ENCODE peak calls at places on chromosomes 4 and X, in ten cellular contexts. One of them, this sample, is unnamed.

GRCh38 chr4:44447563-44448504 is 775 bp downstream of the KCTD8 start:
- DNase-seq in hepatocyte: peak; percentile 44
- DNase-seq in cardiac fibroblast: peak; percentile 30
- DNase-seq in lower leg skin: no peak
- DNase-seq in psoas muscle: peak; percentile 39
- DNase-seq in K562: no peak
- DNase-seq in Peyer's patch: no peak
- DNase-seq in brain microvascular endothelial cell: no peak
- DNase-seq in GM12864: no peak
- DNase-seq in PC-3: peak; percentile 4
- DNase-seq in this sample: peak; percentile 4

GRCh38 chr4:56953680-56954520 is 23.5 kb downstream of the NOA1 start:
- DNase-seq in hepatocyte: no peak
- DNase-seq in cardiac fibroblast: no peak
- DNase-seq in lower leg skin: no peak
- DNase-seq in psoas muscle: no peak
- DNase-seq in K562: no peak
- DNase-seq in Peyer's patch: no peak
- DNase-seq in brain microvascular endothelial cell: no peak
- DNase-seq in GM12864: no peak
- DNase-seq in PC-3: no peak
- DNase-seq in this sample: no peak

GRCh38 chr4:134027931-134028330 is 173.7 kb downstream of the PABPC4L start:
- DNase-seq in hepatocyte: peak; percentile 74
- DNase-seq in cardiac fibroblast: peak; percentile 65
- DNase-seq in lower leg skin: no peak
- DNase-seq in psoas muscle: no peak
- DNase-seq in K562: no peak
- DNase-seq in Peyer's patch: no peak
- DNase-seq in brain microvascular endothelial cell: peak; percentile 89
- DNase-seq in GM12864: no peak
- DNase-seq in PC-3: peak; percentile 85
- DNase-seq in this sample: peak; percentile 96

GRCh38 chrX:154648931-154649863 is 4.2 kb downstream of the CTAG2 start:
- DNase-seq in hepatocyte: peak; percentile 1
- DNase-seq in cardiac fibroblast: no peak
- DNase-seq in lower leg skin: no peak
- DNase-seq in psoas muscle: no peak
- DNase-seq in K562: no peak
- DNase-seq in Peyer's patch: no peak
- DNase-seq in brain microvascular endothelial cell: no peak
- DNase-seq in GM12864: no peak
- DNase-seq in PC-3: no peak
- DNase-seq in this sample: no peak

GRCh38 chr4:122456228-122457106 is at the start of gene IL2:
- DNase-seq in hepatocyte: no peak
- DNase-seq in cardiac fibroblast: no peak
- DNase-seq in lower leg skin: no peak
- DNase-seq in psoas muscle: no peak
- DNase-seq in K562: no peak
- DNase-seq in Peyer's patch: peak; percentile 50
- DNase-seq in brain microvascular endothelial cell: no peak
- DNase-seq in GM12864: no peak
- DNase-seq in PC-3: no peak
- DNase-seq in this sample: no peak

GRCh38 chrX:49039598-49040375 is 3.4 kb downstream of the TFE3 start:
- DNase-seq in hepatocyte: peak; percentile 93
- DNase-seq in cardiac fibroblast: peak; percentile 94
- DNase-seq in lower leg skin: peak; percentile 55
- DNase-seq in psoas muscle: peak; percentile 67
- DNase-seq in K562: peak; percentile 89
- DNase-seq in Peyer's patch: peak; percentile 73
- DNase-seq in brain microvascular endothelial cell: peak; percentile 81
- DNase-seq in GM12864: peak; percentile 13
- DNase-seq in PC-3: peak; percentile 95
- DNase-seq in this sample: peak; percentile 93

GRCh38 chr4:14218641-14219040 is 591.1 kb upstream of the BOD1L1 start:
- DNase-seq in hepatocyte: peak; percentile 26
- DNase-seq in cardiac fibroblast: no peak
- DNase-seq in lower leg skin: peak; percentile 23
- DNase-seq in psoas muscle: no peak
- DNase-seq in K562: no peak
- DNase-seq in Peyer's patch: no peak
- DNase-seq in brain microvascular endothelial cell: no peak
- DNase-seq in GM12864: no peak
- DNase-seq in PC-3: no peak
- DNase-seq in this sample: no peak

GRCh38 chr4:36385951-36386561 is 104.6 kb downstream of the DTHD1 start:
- DNase-seq in hepatocyte: no peak
- DNase-seq in cardiac fibroblast: no peak
- DNase-seq in lower leg skin: no peak
- DNase-seq in psoas muscle: no peak
- DNase-seq in K562: no peak
- DNase-seq in Peyer's patch: peak; percentile 63
- DNase-seq in brain microvascular endothelial cell: no peak
- DNase-seq in GM12864: peak; percentile 45
- DNase-seq in PC-3: no peak
- DNase-seq in this sample: no peak

GRCh38 chr4:4386736-4387392 is at the start of gene NSG1:
- DNase-seq in hepatocyte: peak; percentile 53
- DNase-seq in cardiac fibroblast: peak; percentile 38
- DNase-seq in lower leg skin: no peak
- DNase-seq in psoas muscle: no peak
- DNase-seq in K562: no peak
- DNase-seq in Peyer's patch: no peak
- DNase-seq in brain microvascular endothelial cell: no peak
- DNase-seq in GM12864: no peak
- DNase-seq in PC-3: no peak
- DNase-seq in this sample: peak; percentile 17

GRCh38 chr4:107210450-107211239 is 174.5 kb upstream of the DKK2 start:
- DNase-seq in hepatocyte: no peak
- DNase-seq in cardiac fibroblast: peak; percentile 52
- DNase-seq in lower leg skin: no peak
- DNase-seq in psoas muscle: no peak
- DNase-seq in K562: no peak
- DNase-seq in Peyer's patch: no peak
- DNase-seq in brain microvascular endothelial cell: no peak
- DNase-seq in GM12864: no peak
- DNase-seq in PC-3: no peak
- DNase-seq in this sample: peak; percentile 24

GRCh38 chrX:118338930-118339329 is 7.0 kb upstream of the WDR44 start:
- DNase-seq in hepatocyte: no peak
- DNase-seq in cardiac fibroblast: no peak
- DNase-seq in lower leg skin: no peak
- DNase-seq in psoas muscle: no peak
- DNase-seq in K562: no peak
- DNase-seq in Peyer's patch: no peak
- DNase-seq in brain microvascular endothelial cell: no peak
- DNase-seq in GM12864: no peak
- DNase-seq in PC-3: no peak
- DNase-seq in this sample: no peak

GRCh38 chr4:7210818-7211217 is 18.5 kb downstream of the SORCS2 start:
- DNase-seq in hepatocyte: no peak
- DNase-seq in cardiac fibroblast: peak; percentile 84
- DNase-seq in lower leg skin: no peak
- DNase-seq in psoas muscle: no peak
- DNase-seq in K562: no peak
- DNase-seq in Peyer's patch: no peak
- DNase-seq in brain microvascular endothelial cell: peak; percentile 62
- DNase-seq in GM12864: no peak
- DNase-seq in PC-3: peak; percentile 70
- DNase-seq in this sample: peak; percentile 90

GRCh38 chrX:64642482-64642881 is 247.2 kb upstream of the MTMR8 start:
- DNase-seq in hepatocyte: no peak
- DNase-seq in cardiac fibroblast: peak; percentile 0
- DNase-seq in lower leg skin: no peak
- DNase-seq in psoas muscle: no peak
- DNase-seq in K562: no peak
- DNase-seq in Peyer's patch: no peak
- DNase-seq in brain microvascular endothelial cell: no peak
- DNase-seq in GM12864: no peak
- DNase-seq in PC-3: no peak
- DNase-seq in this sample: no peak
- TF ChIP-seq CTCF in hepatocyte: peak; percentile 13
- TF ChIP-seq CTCF in cardiac fibroblast: peak; percentile 6
- TF ChIP-seq CTCF in lower leg skin: no peak
- TF ChIP-seq CTCF in psoas muscle: no peak
- TF ChIP-seq CTCF in K562: no peak
- TF ChIP-seq CTCF in Peyer's patch: no peak
- TF ChIP-seq CTCF in brain microvascular endothelial cell: peak; percentile 25
- TF ChIP-seq CTCF in GM12864: peak; percentile 23
- TF ChIP-seq CTCF in PC-3: peak; percentile 17
- TF ChIP-seq CTCF in this sample: no peak

GRCh38 chr4:990746-991367 is 2.3 kb downstream of the SLC26A1 start:
- DNase-seq in hepatocyte: no peak
- DNase-seq in cardiac fibroblast: no peak
- DNase-seq in lower leg skin: no peak
- DNase-seq in psoas muscle: no peak
- DNase-seq in K562: no peak
- DNase-seq in Peyer's patch: no peak
- DNase-seq in brain microvascular endothelial cell: no peak
- DNase-seq in GM12864: no peak
- DNase-seq in PC-3: no peak
- DNase-seq in this sample: no peak

GRCh38 chr4:989722-990471 is 3.1 kb downstream of the IDUA start:
- DNase-seq in hepatocyte: no peak
- DNase-seq in cardiac fibroblast: no peak
- DNase-seq in lower leg skin: no peak
- DNase-seq in psoas muscle: no peak
- DNase-seq in K562: no peak
- DNase-seq in Peyer's patch: no peak
- DNase-seq in brain microvascular endothelial cell: no peak
- DNase-seq in GM12864: no peak
- DNase-seq in PC-3: no peak
- DNase-seq in this sample: no peak

GRCh38 chr4:987689-988513 is 1.1 kb downstream of the IDUA start:
- DNase-seq in hepatocyte: no peak
- DNase-seq in cardiac fibroblast: no peak
- DNase-seq in lower leg skin: no peak
- DNase-seq in psoas muscle: no peak
- DNase-seq in K562: no peak
- DNase-seq in Peyer's patch: no peak
- DNase-seq in brain microvascular endothelial cell: no peak
- DNase-seq in GM12864: no peak
- DNase-seq in PC-3: no peak
- DNase-seq in this sample: no peak

GRCh38 chr4:986949-987688 is at the start of gene IDUA:
- DNase-seq in hepatocyte: peak; percentile 90
- DNase-seq in cardiac fibroblast: peak; percentile 61
- DNase-seq in lower leg skin: peak; percentile 63
- DNase-seq in psoas muscle: peak; percentile 86
- DNase-seq in K562: peak; percentile 91
- DNase-seq in Peyer's patch: peak; percentile 95
- DNase-seq in brain microvascular endothelial cell: peak; percentile 31
- DNase-seq in GM12864: no peak
- DNase-seq in PC-3: peak; percentile 76
- DNase-seq in this sample: peak; percentile 67

DNA sequence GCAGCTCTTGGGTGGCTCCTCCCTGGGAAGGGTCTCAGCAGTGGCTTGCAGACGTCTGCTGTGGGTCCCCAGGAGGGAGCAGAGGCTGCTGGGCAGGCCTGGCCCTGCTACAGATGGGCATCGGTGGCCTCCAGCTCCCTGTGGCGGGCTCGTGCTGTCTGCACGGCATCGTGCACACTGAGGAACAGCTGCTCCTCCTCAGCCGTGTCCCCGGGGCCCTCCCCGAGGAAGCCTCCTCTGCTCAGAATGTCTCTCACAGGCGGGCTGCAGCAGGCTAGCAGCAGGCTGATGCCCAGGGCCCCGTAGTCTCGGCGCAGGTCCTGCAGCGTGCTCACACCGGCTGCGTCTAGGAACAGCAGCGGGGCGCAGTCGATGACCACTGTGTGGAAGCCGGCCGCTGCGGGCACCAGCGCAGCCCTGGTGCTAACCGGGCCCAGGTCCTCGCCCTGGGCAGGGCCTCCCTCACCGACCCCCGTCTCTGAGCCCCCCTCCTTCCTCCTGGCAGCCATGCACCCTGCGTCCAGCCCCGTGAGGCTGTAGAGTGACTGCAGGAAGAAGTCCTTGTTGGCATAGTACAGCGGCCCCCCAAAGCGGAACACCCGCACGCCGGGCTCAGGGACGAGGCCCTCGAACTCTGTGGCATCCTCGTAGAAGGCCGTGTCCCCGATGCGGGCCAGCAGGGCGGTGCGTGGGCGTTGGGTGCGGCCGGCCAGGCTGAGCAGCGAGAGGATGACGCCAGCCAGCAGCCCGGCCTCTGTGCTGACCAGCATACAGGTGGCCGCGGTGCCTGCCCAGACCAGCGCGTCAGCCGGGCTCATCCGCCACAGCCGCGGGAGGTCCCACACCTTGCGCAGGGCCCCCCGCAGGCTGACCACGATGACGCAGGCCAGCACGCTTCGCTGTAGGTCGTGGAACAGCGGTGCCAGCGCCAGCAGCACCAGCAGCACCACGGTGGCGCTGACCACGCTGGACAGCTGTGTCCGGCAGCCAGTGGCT is 2.2 kb downstream of the IDUA start:
- DNase-seq in hepatocyte: no peak
- DNase-seq in cardiac fibroblast: no peak
- DNase-seq in lower leg skin: no peak
- DNase-seq in psoas muscle: no peak
- DNase-seq in K562: no peak
- DNase-seq in Peyer's patch: no peak
- DNase-seq in brain microvascular endothelial cell: no peak
- DNase-seq in GM12864: no peak
- DNase-seq in PC-3: no peak
- DNase-seq in this sample: no peak
- H3K4me3 ChIP-seq in hepatocyte: no peak overlapping the region
- H3K4me3 ChIP-seq in cardiac fibroblast: no peak overlapping the region
- H3K4me3 ChIP-seq in lower leg skin: no peak overlapping the region
- H3K4me3 ChIP-seq in psoas muscle: no peak overlapping the region
- H3K4me3 ChIP-seq in K562: no peak overlapping the region
- H3K4me3 ChIP-seq in Peyer's patch: no peak overlapping the region
- H3K4me3 ChIP-seq in brain microvascular endothelial cell: no peak overlapping the region
- H3K4me3 ChIP-seq in GM12864: no peak overlapping the region
- H3K4me3 ChIP-seq in PC-3: no peak overlapping the region
- H3K4me3 ChIP-seq in this sample: no peak overlapping the region

DNA sequence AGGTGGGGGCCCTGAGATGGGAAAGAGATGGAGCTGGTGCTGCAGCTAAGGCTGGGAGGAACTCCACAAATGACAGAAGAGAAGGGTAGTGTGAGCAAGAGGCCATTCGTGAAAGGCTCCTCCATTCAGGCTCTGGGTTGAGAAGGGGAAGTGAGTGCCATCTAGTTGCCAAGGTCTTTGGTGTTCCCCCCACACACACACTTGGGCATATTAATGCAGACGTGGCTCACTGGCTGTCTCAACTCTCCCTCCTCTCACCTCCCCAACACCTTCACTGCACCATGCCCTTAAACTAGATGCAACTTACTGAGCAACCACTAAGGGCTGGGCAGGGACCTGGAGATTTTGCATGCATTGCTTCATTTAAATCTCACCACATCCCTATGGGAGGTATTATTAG is 8.7 kb downstream of the CLRN2 start:
- DNase-seq in hepatocyte: no peak
- DNase-seq in cardiac fibroblast: no peak
- DNase-seq in lower leg skin: no peak
- DNase-seq in psoas muscle: no peak
- DNase-seq in K562: no peak
- DNase-seq in Peyer's patch: no peak
- DNase-seq in brain microvascular endothelial cell: no peak
- DNase-seq in GM12864: no peak
- DNase-seq in PC-3: no peak
- DNase-seq in this sample: no peak
- TF ChIP-seq CTCF in hepatocyte: no peak
- TF ChIP-seq CTCF in cardiac fibroblast: no peak
- TF ChIP-seq CTCF in lower leg skin: no peak
- TF ChIP-seq CTCF in psoas muscle: no peak
- TF ChIP-seq CTCF in K562: no peak
- TF ChIP-seq CTCF in Peyer's patch: no peak
- TF ChIP-seq CTCF in brain microvascular endothelial cell: no peak
- TF ChIP-seq CTCF in GM12864: no peak
- TF ChIP-seq CTCF in PC-3: no peak
- TF ChIP-seq CTCF in this sample: no peak

GRCh38 chrX:37787353-37787869 is 7.6 kb downstream of the CYBB start:
- DNase-seq in hepatocyte: no peak
- DNase-seq in cardiac fibroblast: no peak
- DNase-seq in lower leg skin: peak; percentile 13
- DNase-seq in psoas muscle: no peak
- DNase-seq in K562: no peak
- DNase-seq in Peyer's patch: no peak
- DNase-seq in brain microvascular endothelial cell: no peak
- DNase-seq in GM12864: no peak
- DNase-seq in PC-3: no peak
- DNase-seq in this sample: no peak
- H3K4me3 ChIP-seq in hepatocyte: no peak overlapping the region
- H3K4me3 ChIP-seq in cardiac fibroblast: no peak overlapping the region
- H3K4me3 ChIP-seq in lower leg skin: no peak overlapping the region
- H3K4me3 ChIP-seq in psoas muscle: no peak overlapping the region
- H3K4me3 ChIP-seq in K562: no peak overlapping the region
- H3K4me3 ChIP-seq in Peyer's patch: no peak overlapping the region
- H3K4me3 ChIP-seq in brain microvascular endothelial cell: no peak overlapping the region
- H3K4me3 ChIP-seq in GM12864: peak overlapping the region; percentile 30
- H3K4me3 ChIP-seq in PC-3: no peak overlapping the region
- H3K4me3 ChIP-seq in this sample: no peak overlapping the region